ENCODE peak calls at places on chromosomes 13 and 19, in five cellular contexts. V is kidney epithelial cell, S is EL, Y is frontal cortex, U is COLO829. M is an unnamed sample.

GRCh38 chr19:3748965-3749364 is 12.5 kb downstream of the APBA3 start:
- DNase-seq in S (no peak), U (no peak), V (no peak), Y (no peak), M (no peak)

GRCh38 chr19:41195675-41196497 is 2.9 kb downstream of the CYP2S1 start:
- DNase-seq in V (no peak), U (no peak), S (peak), Y (no peak), M (no peak)

GRCh38 chr19:1365964-1366695 is 17.6 kb upstream of the NDUFS7 start:
- DNase-seq in U (no peak), V (no peak), S (no peak), Y (no peak), M (no peak)

GRCh38 chr13:90622547-90622946 is 724.9 kb upstream of the MIR17HG start:
- DNase-seq in Y (no peak), S (peak), U (no peak), V (no peak), M (no peak)

GRCh38 chr19:29841559-29842367 is 30.0 kb downstream of the CCNE1 start:
- DNase-seq in V (no peak), S (peak), U (no peak), Y (no peak), M (peak)

GRCh38 chr19:50858896-50859295 is 4.2 kb downstream of the KLK3 start:
- DNase-seq in S (no peak), Y (no peak), U (no peak), V (no peak), M (no peak)

GRCh38 chr19:44808463-44809371 is at the start of gene BCAM:
- DNase-seq in U (peak), Y (peak), V (no peak), S (peak), M (peak)

GRCh38 chr19:50330365-50331078 is 1.3 kb upstream of the KCNC3 start:
- DNase-seq in V (no peak), Y (peak), U (peak), S (peak), M (peak)

GRCh38 chr19:2846180-2846935 is 5.1 kb downstream of the ZNF555 start:
- DNase-seq in U (no peak), Y (no peak), S (no peak), V (no peak), M (no peak)

GRCh38 chr13:91078093-91078679 is 269.3 kb upstream of the MIR17HG start:
- DNase-seq in U (no peak), S (no peak), V (no peak), Y (peak), M (peak)

GRCh38 chr19:3497757-3498515 is 2.5 kb downstream of the DOHH start:
- DNase-seq in U (no peak), V (no peak), S (no peak), Y (no peak), M (no peak)

GRCh38 chr19:39405930-39406655 is 554 bp upstream of the ZFP36 start:
- DNase-seq in U (no peak), S (no peak), Y (no peak), V (no peak), M (no peak)

GRCh38 chr19:343941-344624 is 513 bp downstream of the MIER2 start:
- DNase-seq in U (no peak), Y (no peak), S (peak), V (no peak), M (peak)

GRCh38 chr19:12749938-12750521 is 1.6 kb upstream of the BEST2 start:
- DNase-seq in Y (no peak), V (no peak), S (peak), U (no peak), M (peak)

GRCh38 chr13:81406639-81407292 is 1065.8 kb upstream of the SPRY2 start:
- DNase-seq in V (no peak), Y (no peak), U (no peak), S (no peak), M (no peak)

GRCh38 chr19:47172666-47173455 is 42.2 kb downstream of the SAE1 start:
- DNase-seq in V (no peak), Y (no peak), S (no peak), U (no peak), M (no peak)

GRCh38 chr19:55640043-55640576 is 692 bp upstream of the ZNF580 start:
- DNase-seq in S (peak), Y (peak), V (no peak), U (peak), M (peak)

GRCh38 chr19:18879579-18880373 is 16.2 kb downstream of the CERS1 start:
- DNase-seq in S (peak), V (no peak), U (peak), Y (no peak), M (peak)

GRCh38 chr19:48858984-48859710 is 9.3 kb downstream of the PLEKHA4 start:
- DNase-seq in Y (no peak), U (no peak), S (no peak), V (no peak), M (no peak)